ENCODE peak calls at places on chromosomes 2 and 18, in ten cellular contexts. C is mesendoderm; F is thoracic aorta; A is fibroblast of lung; K is hepatocyte; G is tibial artery; E is BJ; M is adipocyte; L is CD8-positive, alpha-beta memory T cell; Y is AG09309. W is an unnamed sample.

GRCh38 chr2:120686511-120687168 is 49.0 kb upstream of the GLI2 start:
- DNase-seq in F (no peak), E (no peak), M (no peak), K (no peak), A (no peak), G (no peak), L (no peak), C (no peak), Y (no peak), W (no peak)

GRCh38 chr18:79964330-79965118 is at the start of gene HSBP1L1:
- DNase-seq in C (peak), L (peak), G (no peak), Y (no peak), F (no peak), M (peak), K (peak), E (no peak), A (peak), W (no peak)

GRCh38 chr2:47422016-47422415 is 19.1 kb downstream of the MSH2 start:
- DNase-seq in G (no peak), C (no peak), F (no peak), A (peak), K (no peak), E (no peak), Y (no peak), M (no peak), L (no peak), W (no peak)

GRCh38 chr2:36530178-36530982 is 67.6 kb downstream of the FEZ2 start:
- DNase-seq in F (no peak), G (no peak), A (peak), K (no peak), M (peak), E (no peak), L (no peak), C (no peak), Y (peak), W (no peak)

GRCh38 chr18:54675076-54675475 is 84.0 kb downstream of the DYNAP start:
- DNase-seq in K (no peak), G (no peak), M (no peak), E (no peak), A (no peak), L (no peak), Y (no peak), F (no peak), C (no peak), W (no peak)

GRCh38 chr2:3730646-3731045 is 27.3 kb downstream of the DCDC2C start:
- DNase-seq in L (no peak), A (no peak), Y (no peak), C (no peak), F (no peak), E (no peak), M (peak), G (no peak), K (no peak), W (no peak)

GRCh38 chr2:27703638-27704341 is 40.1 kb downstream of the SLC4A1AP start:
- DNase-seq in G (peak), C (peak), M (peak), K (peak), F (peak), E (peak), A (peak), L (peak), Y (peak), W (peak)

GRCh38 chr2:138906549-138906948 is 126.4 kb upstream of the NXPH2 start:
- DNase-seq in C (no peak), M (no peak), A (no peak), Y (no peak), L (no peak), F (no peak), E (no peak), G (no peak), K (no peak), W (no peak)

GRCh38 chr2:98463988-98464771 is 19.5 kb downstream of the INPP4A start:
- DNase-seq in F (no peak), L (no peak), M (no peak), G (no peak), K (no peak), E (no peak), Y (no peak), A (no peak), C (peak), W (peak)

GRCh38 chr2:177000408-177000807 is 212.2 kb upstream of the HNRNPA3 start:
- DNase-seq in Y (no peak), G (no peak), K (peak), E (no peak), L (no peak), C (peak), F (no peak), A (no peak), M (no peak), W (no peak)

GRCh38 chr2:213848631-213849030 is 562.2 kb upstream of the VWC2L start:
- DNase-seq in Y (peak), A (peak), G (no peak), K (no peak), E (no peak), F (no peak), C (no peak), L (no peak), M (peak), W (no peak)

GRCh38 chr2:39468574-39469331 is 31.7 kb upstream of the MAP4K3 start:
- DNase-seq in E (no peak), K (no peak), Y (no peak), L (no peak), G (no peak), M (peak), F (no peak), A (peak), C (peak), W (no peak)

GRCh38 chr2:234366891-234367290 is 130.0 kb downstream of the ARL4C start:
- DNase-seq in C (no peak), M (peak), F (no peak), E (no peak), A (peak), G (no peak), Y (no peak), L (no peak), K (peak), W (no peak)

GRCh38 chr2:163187995-163188655 is 349.6 kb upstream of the KCNH7 start:
- DNase-seq in E (no peak), G (no peak), M (no peak), A (no peak), F (no peak), K (no peak), Y (no peak), L (no peak), C (no peak), W (no peak)

GRCh38 chr2:43333656-43334144 is 107.3 kb upstream of the ZFP36L2 start:
- DNase-seq in E (no peak), Y (peak), L (no peak), C (no peak), G (no peak), A (peak), M (peak), K (no peak), F (no peak), W (no peak)

GRCh38 chr2:12890071-12890470 is 173.3 kb downstream of the TRIB2 start:
- DNase-seq in F (no peak), Y (no peak), L (no peak), A (no peak), E (no peak), K (no peak), C (no peak), M (no peak), G (no peak), W (no peak)

GRCh38 chr2:189302274-189302948 is 122.8 kb upstream of the COL5A2 start:
- DNase-seq in M (no peak), Y (no peak), F (no peak), C (peak), L (no peak), A (no peak), E (no peak), K (no peak), G (no peak), W (no peak)

GRCh38 chr2:212831671-212832199 is 293.1 kb upstream of the ERBB4 start:
- DNase-seq in M (no peak), Y (no peak), K (no peak), E (no peak), C (no peak), G (peak), L (no peak), F (no peak), A (no peak), W (no peak)

GRCh38 chr2:58122540-58122939 is 75.9 kb downstream of the VRK2 start:
- DNase-seq in A (no peak), G (no peak), Y (no peak), L (no peak), K (no peak), M (no peak), C (no peak), F (no peak), E (no peak), W (no peak)

GRCh38 chr2:127410871-127411396 is 7.3 kb upstream of the PROC start:
- DNase-seq in K (peak), F (no peak), G (no peak), E (peak), A (peak), Y (peak), M (peak), C (no peak), L (no peak), W (no peak)

GRCh38 chr2:128603411-128603924 is 284.8 kb upstream of the HS6ST1 start:
- DNase-seq in M (no peak), C (no peak), F (no peak), L (no peak), A (no peak), G (peak), E (no peak), K (no peak), Y (no peak), W (no peak)

GRCh38 chr18:58534535-58535301 is 94.2 kb downstream of the ALPK2 start:
- DNase-seq in E (no peak), K (no peak), A (no peak), M (no peak), F (no peak), L (no peak), G (no peak), Y (no peak), C (peak), W (no peak)

GRCh38 chr18:58537272-58538038 is 91.4 kb downstream of the ALPK2 start:
- DNase-seq in K (no peak), F (no peak), E (no peak), M (no peak), Y (no peak), L (no peak), A (no peak), C (no peak), G (no peak), W (no peak)

GRCh38 chr18:58535340-58536186 is 93.3 kb downstream of the ALPK2 start:
- DNase-seq in M (no peak), G (no peak), F (no peak), Y (no peak), L (no peak), A (no peak), K (no peak), E (no peak), C (no peak), W (no peak)

GRCh38 chr18:58536534-58537271 is 92.2 kb downstream of the ALPK2 start:
- DNase-seq in Y (no peak), M (no peak), A (no peak), L (no peak), C (peak), F (no peak), K (no peak), E (no peak), G (no peak), W (no peak)

GRCh38 chr18:58536187-58536516 is 92.7 kb downstream of the ALPK2 start:
- DNase-seq in M (no peak), E (no peak), L (no peak), A (no peak), G (no peak), C (no peak), F (no peak), Y (no peak), K (no peak), W (no peak)
- H3K4me3 ChIP-seq in M (no peak), E (no peak), L (no peak), A (no peak), G (no peak), C (no peak), F (no peak), Y (no peak), K (no peak), W (no peak)

GRCh38 chr2:8571792-8572499 is 109.9 kb upstream of the ID2 start:
- DNase-seq in G (no peak), A (no peak), F (no peak), L (no peak), Y (no peak), E (no peak), K (peak), C (no peak), M (no peak), W (no peak)
- H3K4me3 ChIP-seq in G (no peak), A (no peak), F (no peak), L (no peak), Y (no peak), E (no peak), K (no peak), C (no peak), M (no peak), W (no peak)

DNA sequence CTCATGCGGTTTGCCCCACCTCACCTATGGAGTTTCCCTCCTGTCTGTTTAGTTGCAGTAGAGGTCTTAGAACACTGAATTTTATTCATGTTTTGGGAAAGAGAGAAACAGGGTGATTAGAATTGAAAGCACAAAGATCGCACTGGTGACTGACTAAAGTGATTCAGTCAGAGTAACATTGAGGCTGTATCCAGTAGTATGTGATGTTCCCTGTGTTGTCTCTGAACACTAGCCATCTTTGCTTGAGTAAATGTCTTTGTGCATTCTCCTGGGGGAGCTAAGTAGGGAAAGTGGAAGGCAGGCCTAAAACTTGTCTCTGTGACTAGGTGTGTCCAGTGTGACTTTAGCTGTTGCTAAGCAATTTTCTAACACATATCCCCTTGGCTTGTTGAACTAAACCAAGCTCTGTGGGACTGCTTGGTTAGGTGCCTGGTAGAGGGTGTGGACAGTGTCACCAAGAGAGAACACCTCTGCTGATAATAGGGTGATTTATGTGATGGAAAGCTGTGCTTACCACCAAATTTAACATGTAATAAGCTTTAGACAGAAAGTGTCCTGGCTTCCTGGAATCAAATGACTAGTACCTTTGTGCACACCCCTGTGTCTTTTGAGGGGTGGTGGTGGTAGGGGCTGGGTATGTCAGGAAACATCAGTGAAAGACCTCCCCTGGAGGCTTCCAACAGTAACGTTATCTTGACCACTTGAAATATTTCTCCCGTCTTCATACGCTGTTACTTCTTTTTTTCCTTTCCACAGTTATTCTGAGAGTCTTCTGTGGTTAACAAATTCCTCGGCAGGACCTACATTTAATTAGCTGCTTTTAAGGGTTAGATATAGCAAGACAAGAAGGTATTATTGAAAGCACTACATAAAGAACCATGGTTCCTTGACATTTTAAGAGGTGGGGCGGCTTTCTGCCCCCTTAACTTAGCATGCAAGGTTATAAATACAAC is 34.3 kb downstream of the UGP2 start:
- DNase-seq in C (peak), M (no peak), L (no peak), E (no peak), A (no peak), G (no peak), Y (no peak), K (no peak), F (no peak), W (no peak)
- H3K4me3 ChIP-seq in C (no peak), M (peak), L (no peak), E (no peak), A (no peak), G (no peak), Y (no peak), K (no peak), F (peak), W (no peak)

GRCh38 chr2:239269173-239269865 is 131.5 kb downstream of the HDAC4 start:
- DNase-seq in Y (no peak), E (no peak), L (no peak), G (peak), A (no peak), K (no peak), M (no peak), C (no peak), F (no peak), W (no peak)

GRCh38 chr2:239268549-239268948 is 132.3 kb downstream of the HDAC4 start:
- DNase-seq in G (peak), A (no peak), L (no peak), E (no peak), Y (no peak), C (no peak), M (no peak), F (no peak), K (no peak), W (peak)

GRCh38 chr2:239267411-239267941 is 133.3 kb downstream of the HDAC4 start:
- DNase-seq in K (no peak), G (peak), L (peak), C (no peak), Y (peak), M (peak), E (peak), A (peak), F (no peak), W (peak)

GRCh38 chr2:239266779-239267410 is 133.9 kb downstream of the HDAC4 start:
- DNase-seq in Y (no peak), E (no peak), G (no peak), M (no peak), K (no peak), C (no peak), F (no peak), A (no peak), L (no peak), W (no peak)

GRCh38 chr2:239268082-239268481 is 132.7 kb downstream of the HDAC4 start:
- DNase-seq in E (no peak), A (no peak), G (peak), K (no peak), C (no peak), M (no peak), Y (no peak), F (no peak), L (no peak), W (no peak)
- H3K4me3 ChIP-seq in E (no peak), A (no peak), G (no peak), K (no peak), C (no peak), M (no peak), Y (no peak), F (peak), L (peak), W (peak)

GRCh38 chr2:216370961-216371633 is 1.2 kb downstream of the MARCHF4 start:
- DNase-seq in M (peak), G (no peak), F (no peak), Y (no peak), L (no peak), A (no peak), C (peak), K (no peak), E (no peak), W (no peak)

GRCh38 chr2:216373896-216374295 is 1.6 kb upstream of the MARCHF4 start:
- DNase-seq in Y (no peak), F (no peak), E (no peak), C (no peak), K (no peak), G (no peak), A (no peak), M (no peak), L (no peak), W (no peak)

GRCh38 chr2:216369821-216370220 is 2.5 kb downstream of the MARCHF4 start:
- DNase-seq in G (no peak), C (no peak), L (no peak), M (no peak), K (no peak), A (no peak), E (no peak), F (no peak), Y (no peak), W (no peak)

GRCh38 chr2:216372761-216373291 is 543 bp upstream of the MARCHF4 start:
- DNase-seq in C (peak), F (no peak), Y (no peak), K (no peak), L (no peak), M (peak), A (peak), E (peak), G (no peak), W (no peak)

GRCh38 chr2:216371756-216372702 is at the start of gene MARCHF4:
- DNase-seq in E (peak), K (peak), L (peak), C (peak), M (peak), Y (no peak), A (peak), G (peak), F (peak), W (no peak)
- H3K4me3 ChIP-seq in E (peak), K (no peak), L (no peak), C (peak), M (peak), Y (peak), A (peak), G (no peak), F (peak), W (no peak)

DNA sequence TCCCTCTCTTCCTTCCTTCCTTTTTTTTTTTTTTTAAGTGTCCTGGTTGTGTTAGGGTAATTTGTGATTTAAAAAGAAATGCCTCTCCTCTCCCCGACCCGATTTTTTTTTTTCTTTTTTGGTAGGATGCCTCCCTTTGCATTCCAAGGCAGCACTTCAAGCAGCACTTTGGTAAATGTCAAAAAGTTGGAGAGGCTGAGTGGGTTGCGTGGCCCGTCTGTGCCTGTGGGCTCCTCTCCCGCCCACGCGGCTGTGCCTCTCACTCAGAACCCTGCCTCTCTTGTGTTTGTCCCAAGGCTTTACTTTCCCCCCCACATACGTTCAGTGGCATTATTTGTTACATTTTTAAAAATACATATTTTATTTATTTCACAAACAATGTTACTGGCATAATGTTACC is 147.5 kb downstream of the AGAP1 start:
- DNase-seq in Y (no peak), M (peak), G (no peak), L (no peak), F (no peak), A (peak), C (no peak), K (no peak), E (no peak), W (no peak)
- H3K4me3 ChIP-seq in Y (peak), M (peak), G (no peak), L (no peak), F (peak), A (no peak), C (no peak), K (no peak), E (no peak), W (no peak)

DNA sequence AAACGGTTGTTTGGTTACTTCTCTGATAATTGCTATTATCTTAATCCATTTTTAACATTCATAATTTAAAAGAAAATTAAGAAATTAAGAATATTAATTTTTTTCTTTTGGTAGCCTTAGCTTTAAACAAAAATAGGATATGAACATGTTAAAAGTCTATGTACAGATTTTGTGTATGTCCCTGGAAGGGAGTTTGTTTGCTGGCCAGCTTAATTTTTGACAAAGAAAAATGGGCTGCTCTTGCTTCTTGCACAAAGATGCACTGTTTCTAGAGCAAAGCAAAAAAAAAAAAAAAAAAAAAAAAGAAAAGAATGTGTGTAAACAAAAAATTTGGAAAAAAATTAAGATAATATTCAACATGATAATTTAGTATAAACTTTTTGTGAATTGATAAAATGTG is 1.3 kb downstream of the RFTN2 start:
- DNase-seq in F (no peak), Y (no peak), E (no peak), K (no peak), C (no peak), M (peak), L (no peak), A (peak), G (no peak), W (no peak)
- H3K4me3 ChIP-seq in F (peak), Y (no peak), E (no peak), K (peak), C (no peak), M (peak), L (no peak), A (no peak), G (peak), W (no peak)